ENCODE peak calls at places on chromosomes 7 and 10, in five cellular contexts. H, C, S, T and X are unnamed samples.

GRCh38 chr7:7416031-7416968 is 119.4 kb downstream of the COL28A1 start:
- DNase-seq in H (no peak), T (no peak), C (no peak), S (no peak), X (no peak)

GRCh38 chr7:40675741-40676140 is 540.9 kb downstream of the SUGCT start:
- DNase-seq in T (no peak), C (no peak), S (no peak), H (no peak), X (no peak)

GRCh38 chr10:68831961-68832455 is 4.7 kb downstream of the STOX1 start:
- DNase-seq in H (no peak), C (no peak), S (no peak), T (no peak), X (no peak)

GRCh38 chr10:73908853-73909611 is 1.9 kb upstream of the PLAU start:
- DNase-seq in T (peak; percentile 63), C (peak; percentile 35), H (peak; percentile 49), S (no peak), X (no peak)

GRCh38 chr7:99392659-99393362 is 15.6 kb downstream of the PDAP1 start:
- DNase-seq in C (no peak), T (no peak), S (peak; percentile 61), H (peak; percentile 76), X (peak; percentile 95)

GRCh38 chr7:30605832-30606231 is 11.2 kb downstream of the GARS1 start:
- DNase-seq in C (no peak), T (no peak), S (no peak), H (no peak), X (no peak)

GRCh38 chr7:108211382-108212201 is 81.4 kb upstream of the LAMB4 start:
- DNase-seq in S (no peak), C (peak; percentile 42), H (peak; percentile 60), T (peak; percentile 80), X (no peak)

GRCh38 chr10:114388275-114388674 is 16.0 kb downstream of the AFAP1L2 start:
- DNase-seq in C (no peak), S (no peak), T (peak; percentile 66), H (no peak), X (no peak)

GRCh38 chr7:86965727-86966120 is 93.7 kb downstream of the ELAPOR2 start:
- DNase-seq in T (no peak), S (no peak), H (no peak), C (no peak), X (no peak)

GRCh38 chr7:4241791-4242190 is 440.3 kb upstream of the FOXK1 start:
- DNase-seq in S (no peak), T (no peak), C (no peak), H (no peak), X (peak; percentile 58)

GRCh38 chr10:51879238-51879637 is 179.8 kb upstream of the CSTF2T start:
- DNase-seq in T (peak; percentile 52), S (no peak), C (no peak), H (no peak), X (no peak)

GRCh38 chr7:95441042-95441823 is 6.4 kb upstream of the PON2 start:
- DNase-seq in C (peak; percentile 93), H (no peak), S (no peak), T (no peak), X (no peak)

GRCh38 chr10:49151481-49151880 is 17.7 kb upstream of the FAM170B start:
- DNase-seq in C (no peak), T (no peak), H (no peak), S (no peak), X (no peak)

GRCh38 chr10:49153115-49153514 is 19.3 kb upstream of the FAM170B start:
- DNase-seq in T (no peak), C (no peak), S (no peak), H (no peak), X (no peak)

GRCh38 chr10:49152663-49153062 is 18.8 kb upstream of the FAM170B start:
- DNase-seq in S (no peak), H (no peak), C (no peak), T (no peak), X (no peak)

GRCh38 chr10:49151025-49151445 is 17.2 kb upstream of the FAM170B start:
- DNase-seq in H (no peak), S (no peak), C (no peak), T (no peak), X (peak; percentile 72)

DNA sequence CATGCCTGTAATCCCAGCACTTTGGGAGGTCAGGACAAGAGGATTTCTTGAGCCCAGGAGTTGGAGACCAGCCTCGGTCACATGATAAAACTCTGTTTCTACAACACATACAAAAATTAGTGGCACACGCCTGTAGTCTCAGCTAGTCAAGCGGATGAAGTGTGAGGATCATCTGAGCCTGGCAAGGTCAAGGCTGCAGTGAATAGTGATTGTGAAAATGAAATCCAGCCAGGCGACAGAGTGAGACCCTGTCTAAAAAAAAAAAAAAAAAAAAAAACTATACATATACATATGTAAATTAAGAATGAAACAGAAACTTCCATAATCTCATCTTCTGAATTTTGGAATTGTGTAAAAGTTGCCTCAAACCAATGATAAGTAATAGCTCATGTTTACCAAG is 18.2 kb upstream of the FAM170B start:
- DNase-seq in C (no peak), S (no peak), T (no peak), H (no peak), X (no peak)
- H2AFZ ChIP-seq in C (no peak overlapping the region), S (no peak overlapping the region), T (no peak overlapping the region), H (no peak overlapping the region), X (no peak overlapping the region)

DNA sequence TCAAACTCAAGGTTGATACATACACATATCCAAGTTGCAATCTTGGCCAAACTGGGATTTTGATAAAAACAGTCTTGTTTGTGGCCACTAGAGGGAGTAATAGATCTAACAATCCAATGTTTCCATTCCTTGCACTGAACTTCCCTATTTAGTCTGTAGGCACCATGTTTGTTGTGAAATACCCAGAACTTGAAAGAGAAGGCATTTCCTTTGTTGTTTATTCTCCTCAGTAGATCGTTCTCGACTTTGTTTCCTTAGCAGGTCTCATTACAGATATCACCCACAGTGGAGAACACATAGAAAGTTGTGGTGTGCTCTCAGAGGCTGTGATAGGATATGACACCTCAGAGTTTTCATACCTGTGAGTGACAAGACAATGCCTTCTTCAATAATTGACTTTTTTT is 70.3 kb upstream of the MXI1 start:
- DNase-seq in S (no peak), H (peak; percentile 42), T (peak; percentile 48), C (peak; percentile 76), X (peak; percentile 59)
- TF ChIP-seq TAF1 in S (no peak), H (no peak), T (no peak), C (no peak), X (no peak)

GRCh38 chr10:60762554-60762953 is 15.7 kb upstream of the CDK1 start:
- DNase-seq in S (peak; percentile 67), H (no peak), T (no peak), C (no peak), X (no peak)
- H2AFZ ChIP-seq in S (no peak overlapping the region), H (no peak overlapping the region), T (no peak overlapping the region), C (no peak overlapping the region), X (no peak overlapping the region)

GRCh38 chr7:147023390-147023914 is 906.9 kb downstream of the CNTNAP2 start:
- DNase-seq in S (no peak), H (no peak), C (no peak), T (no peak), X (no peak)
- TF ChIP-seq TAF1 in S (no peak), H (no peak), C (no peak), T (no peak), X (no peak)

GRCh38 chr7:83913174-83913573 is 264.2 kb upstream of the SEMA3E start:
- DNase-seq in S (no peak), T (no peak), C (no peak), H (no peak), X (no peak)

GRCh38 chr7:83921798-83922607 is 272.6 kb downstream of the SEMA3A start:
- DNase-seq in S (no peak), H (no peak), C (no peak), T (no peak), X (peak; percentile 53)

DNA sequence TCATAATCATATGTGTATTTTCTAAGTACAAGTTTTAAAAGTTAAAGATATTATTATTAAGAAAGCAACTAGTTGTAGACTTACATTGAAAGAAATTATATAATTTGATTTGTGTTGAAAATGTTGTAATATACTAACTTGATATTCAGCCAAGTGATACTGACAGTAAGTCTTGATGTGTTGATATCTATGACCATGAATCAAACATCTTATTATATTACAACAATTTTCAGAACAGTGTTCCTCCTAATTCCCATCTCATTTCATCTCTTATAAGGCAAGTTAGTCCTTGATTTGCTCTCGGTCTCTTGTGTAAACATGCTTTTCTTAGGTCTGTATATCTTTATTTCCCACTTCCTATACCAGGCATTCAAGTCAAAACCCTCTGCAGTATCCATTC is 269.2 kb upstream of the SEMA3E start:
- DNase-seq in C (no peak), H (no peak), S (no peak), T (no peak), X (no peak)
- H2AFZ ChIP-seq in C (no peak overlapping the region), H (no peak overlapping the region), S (no peak overlapping the region), T (no peak overlapping the region), X (no peak overlapping the region)